ENCODE peak calls at places on chromosomes 6 and 20, in six cellular contexts. K, T, U, J, Q and S are unnamed samples.

GRCh38 chr20:45969712-45970634 is 2.0 kb downstream of the ZNF335 start:
- DNase-seq in K (peak; percentile 41), J (peak; percentile 60), Q (peak; percentile 30), U (no peak), T (no peak), S (no peak)

GRCh38 chr20:33176101-33176500 is 8.1 kb downstream of the BPIFA2 start:
- DNase-seq in T (no peak), J (no peak), K (no peak), U (no peak), Q (no peak), S (no peak)

GRCh38 chr6:28757429-28758045 is 166.2 kb downstream of the TRIM27 start:
- DNase-seq in Q (no peak), U (no peak), K (no peak), T (no peak), J (no peak), S (peak; percentile 28)

GRCh38 chr6:22332216-22332615 is 35.4 kb upstream of the PRL start:
- DNase-seq in K (no peak), T (no peak), U (no peak), Q (no peak), J (no peak), S (no peak)

GRCh38 chr6:134316733-134317431 is 1.0 kb downstream of the SGK1 start:
- DNase-seq in T (no peak), Q (no peak), U (no peak), K (no peak), J (no peak), S (no peak)

GRCh38 chr6:142008016-142008735 is 124.5 kb upstream of the GJE1 start:
- DNase-seq in U (no peak), J (no peak), Q (no peak), K (no peak), T (no peak), S (no peak)

GRCh38 chr6:12494161-12494560 is 204.0 kb downstream of the EDN1 start:
- DNase-seq in T (no peak), K (no peak), U (no peak), Q (no peak), J (no peak), S (no peak)

GRCh38 chr6:148407372-148407771 is 64.7 kb downstream of the SASH1 start:
- DNase-seq in Q (no peak), T (no peak), K (peak; percentile 95), J (peak; percentile 68), U (no peak), S (no peak)

GRCh38 chr6:15577550-15578171 is 85.2 kb downstream of the DTNBP1 start:
- DNase-seq in T (no peak), K (no peak), J (no peak), Q (no peak), U (no peak), S (no peak)

GRCh38 chr20:31476313-31476623 is 1.2 kb downstream of the REM1 start:
- DNase-seq in Q (no peak), J (no peak), U (no peak), K (no peak), T (no peak), S (no peak)

GRCh38 chr6:100658486-100658885 is 193.8 kb upstream of the SIM1 start:
- DNase-seq in Q (no peak), U (no peak), K (no peak), T (no peak), J (no peak), S (no peak)

GRCh38 chr6:100663219-100663863 is 198.6 kb upstream of the SIM1 start:
- DNase-seq in K (peak; percentile 16), U (no peak), J (no peak), T (no peak), Q (no peak), S (no peak)

GRCh38 chr6:100657678-100658330 is 193.1 kb upstream of the SIM1 start:
- DNase-seq in U (no peak), K (peak; percentile 8), T (no peak), J (no peak), Q (no peak), S (no peak)
- TF ChIP-seq CTCF in U (no peak), K (peak; percentile 15), T (no peak), J (peak; percentile 56), Q (no peak), S (peak; percentile 69)

DNA sequence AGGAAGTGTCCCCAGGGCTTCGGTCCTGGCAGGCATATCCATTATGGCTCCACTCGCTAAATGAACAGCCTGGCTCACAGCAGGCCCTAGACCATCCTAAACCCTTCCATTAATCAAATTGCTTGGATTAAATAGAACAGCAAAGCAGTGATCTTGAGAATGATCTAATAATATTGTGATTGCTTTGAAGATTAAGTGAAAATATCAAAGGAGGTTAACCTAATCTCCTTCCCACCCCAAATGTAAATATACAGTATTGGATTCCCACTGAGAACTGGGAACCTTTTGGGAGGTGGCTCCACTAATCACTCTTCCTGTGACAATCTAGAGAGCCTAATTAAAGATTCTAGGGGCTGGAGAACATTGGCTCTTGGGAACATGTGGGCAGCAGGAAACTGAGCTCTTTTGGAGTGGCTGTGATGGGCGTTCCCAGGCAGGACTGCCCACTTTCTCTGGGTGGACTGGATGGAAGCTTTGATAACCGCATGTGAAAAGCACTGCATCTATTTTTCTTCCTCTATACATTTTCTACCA is 68.3 kb upstream of the FRMD1 start:
- DNase-seq in Q (no peak), T (no peak), K (no peak), J (no peak), U (no peak), S (no peak)
- TF ChIP-seq CTCF in Q (no peak), T (no peak), K (no peak), J (no peak), U (no peak), S (no peak)

GRCh38 chr20:38243617-38244016 is 16.9 kb downstream of the KIAA1755 start:
- DNase-seq in K (no peak), J (no peak), U (no peak), Q (no peak), T (no peak), S (no peak)

GRCh38 chr20:38241201-38241600 is 19.3 kb downstream of the KIAA1755 start:
- DNase-seq in J (no peak), Q (no peak), K (no peak), U (no peak), T (no peak), S (no peak)

GRCh38 chr20:38245753-38246152 is 14.8 kb downstream of the KIAA1755 start:
- DNase-seq in U (no peak), K (no peak), Q (peak; percentile 46), J (no peak), T (peak; percentile 39), S (no peak)

GRCh38 chr20:38239406-38239805 is 21.1 kb downstream of the KIAA1755 start:
- DNase-seq in U (no peak), Q (no peak), J (no peak), T (no peak), K (no peak), S (no peak)

DNA sequence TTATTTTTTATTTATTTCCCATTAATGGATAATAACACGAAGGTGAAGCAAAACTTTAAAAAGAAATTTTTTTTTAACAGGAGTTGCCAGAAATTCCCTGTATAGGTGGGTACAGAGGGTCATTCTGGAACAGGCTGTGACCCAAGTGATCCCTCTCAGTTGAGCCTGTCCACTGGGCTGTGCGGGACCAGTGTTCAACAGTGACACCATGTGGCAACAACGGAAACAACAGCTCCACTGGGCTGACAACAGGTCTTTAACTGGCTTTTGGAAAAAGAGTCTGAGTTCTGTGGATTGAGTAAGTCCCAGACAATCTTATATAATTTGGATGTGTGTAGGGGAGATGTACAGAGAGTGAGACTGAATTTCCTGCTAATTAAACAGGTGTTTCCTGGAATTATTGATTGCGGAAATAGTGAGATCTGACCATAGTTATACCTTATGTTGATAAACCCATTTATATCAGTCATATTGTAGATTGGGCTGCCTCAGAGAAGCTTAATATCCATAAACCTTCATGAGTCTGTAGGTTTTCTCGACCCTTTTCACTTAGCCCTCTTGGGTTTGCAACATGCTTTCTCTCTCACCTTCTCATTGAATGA is 17.6 kb downstream of the KIAA1755 start:
- DNase-seq in U (no peak), K (no peak), T (no peak), J (no peak), Q (no peak), S (no peak)
- TF ChIP-seq CTCF in U (no peak), K (peak; percentile 35), T (peak; percentile 10), J (no peak), Q (no peak), S (peak; percentile 80)

DNA sequence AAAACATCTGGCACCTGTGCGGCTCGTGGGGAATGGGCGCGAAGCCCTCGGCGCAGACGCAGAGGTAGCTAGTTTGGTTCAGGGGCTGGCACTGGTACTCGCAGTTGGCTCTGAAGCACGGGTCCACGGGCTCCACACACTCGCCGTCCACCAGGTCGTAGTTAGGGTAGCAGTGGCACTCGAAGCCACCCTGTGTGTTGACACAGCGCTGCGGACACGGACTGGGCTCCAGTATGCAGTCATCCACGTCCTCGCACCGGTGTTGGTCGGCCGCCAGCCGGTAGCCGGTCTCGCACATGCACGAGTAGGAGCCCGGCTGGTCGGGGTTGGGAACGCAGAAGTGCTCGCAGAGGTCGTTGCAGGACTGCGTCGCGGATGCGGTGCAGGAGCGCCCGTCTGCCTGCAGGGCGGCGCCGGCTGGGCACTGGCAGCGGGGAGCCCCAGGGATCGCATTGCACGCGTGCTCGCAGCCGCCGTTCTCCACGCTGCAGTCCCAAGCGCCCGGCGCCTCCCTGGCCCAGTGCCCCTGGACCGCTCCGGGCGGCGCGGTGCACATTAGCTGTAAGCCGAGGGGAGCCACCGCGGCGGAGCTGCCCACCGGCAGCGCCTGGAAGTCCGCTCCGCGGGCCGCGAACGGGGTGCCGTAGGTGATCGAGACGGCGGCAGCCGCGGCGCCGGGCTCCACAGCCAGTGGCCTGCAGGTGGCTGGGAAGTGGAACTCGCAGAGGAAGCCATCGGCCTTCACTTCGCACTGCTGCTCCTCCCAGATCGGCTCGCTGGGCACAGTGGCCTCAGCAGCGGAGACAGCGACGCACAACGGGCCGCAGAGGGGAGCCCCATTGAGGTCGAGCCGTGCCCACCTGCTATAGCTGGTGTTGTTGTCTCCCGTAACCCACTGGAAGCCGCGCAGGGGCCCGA is 930 bp downstream of the THBD start:
- DNase-seq in U (peak; percentile 71), K (no peak), Q (peak; percentile 24), J (peak; percentile 91), T (peak; percentile 50), S (peak; percentile 65)
- TF ChIP-seq CTCF in U (peak; percentile 15), K (peak; percentile 37), Q (no peak), J (peak; percentile 70), T (peak; percentile 90), S (peak; percentile 57)

DNA sequence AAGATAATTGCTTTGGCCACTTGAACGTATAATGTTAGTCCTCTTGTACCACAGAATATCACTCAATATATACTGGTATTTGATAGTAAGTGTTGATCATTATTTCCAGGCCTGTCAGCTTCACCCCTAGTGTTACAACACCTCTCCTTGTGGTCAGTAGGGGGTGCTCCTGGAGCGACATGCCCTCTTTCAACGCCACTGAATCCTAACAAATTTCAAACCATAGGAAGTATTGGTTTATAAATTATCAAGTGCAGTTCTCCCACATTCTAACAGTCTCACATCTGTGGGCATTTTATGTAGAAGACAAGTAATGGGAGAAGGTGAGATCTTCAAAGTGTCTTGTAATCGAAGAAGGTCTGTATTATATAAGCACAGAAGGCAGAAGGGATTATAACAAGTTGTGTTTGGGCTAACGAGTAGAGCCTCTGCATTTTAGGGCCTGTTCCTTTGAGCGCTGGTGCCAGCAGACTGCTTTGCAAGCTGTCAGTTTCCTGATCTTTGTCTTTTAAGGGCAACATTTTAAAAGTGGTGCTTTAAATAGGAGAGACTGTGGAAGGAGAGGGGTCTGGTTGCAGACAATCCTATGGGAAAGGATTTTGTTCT is 57.1 kb upstream of the CEP162 start:
- DNase-seq in K (no peak), J (no peak), Q (no peak), U (no peak), T (no peak), S (peak; percentile 32)
- TF ChIP-seq CTCF in K (peak; percentile 18), J (peak; percentile 13), Q (no peak), U (no peak), T (no peak), S (peak; percentile 71)